ENCODE peak calls at places on chromosomes 16 and 17, in six cellular contexts. One of them, this sample, is unnamed.

GRCh38 chr17:12664252-12664651 is 1.4 kb upstream of the MYOCD start:
- DNase-seq in astrocyte: no peak
- DNase-seq in PC-3: no peak
- DNase-seq in fibroblast of lung: no peak
- DNase-seq in kidney: no peak
- DNase-seq in neural progenitor cell: no peak
- DNase-seq in this sample: no peak

GRCh38 chr17:2071024-2071385 is 16.1 kb downstream of the HIC1 start:
- DNase-seq in PC-3: no peak
- DNase-seq in astrocyte: no peak
- DNase-seq in kidney: no peak
- DNase-seq in fibroblast of lung: no peak
- DNase-seq in neural progenitor cell: no peak
- DNase-seq in this sample: no peak

GRCh38 chr16:57725077-57725953 is 10.3 kb upstream of the KATNB1 start:
- DNase-seq in neural progenitor cell: no peak
- DNase-seq in fibroblast of lung: no peak
- DNase-seq in PC-3: peak; percentile 2
- DNase-seq in astrocyte: no peak
- DNase-seq in kidney: no peak
- DNase-seq in this sample: peak; percentile 1

GRCh38 chr17:53142890-53143289 is 679.8 kb upstream of the KIF2B start:
- DNase-seq in neural progenitor cell: peak; percentile 34
- DNase-seq in PC-3: peak; percentile 19
- DNase-seq in kidney: no peak
- DNase-seq in fibroblast of lung: no peak
- DNase-seq in astrocyte: no peak
- DNase-seq in this sample: no peak

GRCh38 chr17:59561042-59561441 is 4.4 kb upstream of the DHX40 start:
- DNase-seq in PC-3: peak; percentile 61
- DNase-seq in astrocyte: no peak
- DNase-seq in fibroblast of lung: no peak
- DNase-seq in neural progenitor cell: peak; percentile 22
- DNase-seq in kidney: no peak
- DNase-seq in this sample: peak; percentile 22

GRCh38 chr17:74452841-74453661 is 13.4 kb upstream of the CD300A start:
- DNase-seq in PC-3: no peak
- DNase-seq in neural progenitor cell: peak; percentile 72
- DNase-seq in astrocyte: no peak
- DNase-seq in fibroblast of lung: no peak
- DNase-seq in kidney: peak; percentile 80
- DNase-seq in this sample: no peak

GRCh38 chr16:81431554-81432353 is 12.9 kb upstream of the CMIP start:
- DNase-seq in PC-3: peak; percentile 64
- DNase-seq in kidney: peak; percentile 45
- DNase-seq in fibroblast of lung: peak; percentile 85
- DNase-seq in astrocyte: peak; percentile 78
- DNase-seq in neural progenitor cell: peak; percentile 41
- DNase-seq in this sample: peak; percentile 62

GRCh38 chr16:48619547-48619946 is 9.6 kb upstream of the N4BP1 start:
- DNase-seq in kidney: no peak
- DNase-seq in astrocyte: no peak
- DNase-seq in fibroblast of lung: no peak
- DNase-seq in neural progenitor cell: no peak
- DNase-seq in PC-3: no peak
- DNase-seq in this sample: no peak

GRCh38 chr16:53882310-53882709 is 178.4 kb downstream of the FTO start:
- DNase-seq in kidney: no peak
- DNase-seq in neural progenitor cell: no peak
- DNase-seq in PC-3: no peak
- DNase-seq in astrocyte: no peak
- DNase-seq in fibroblast of lung: no peak
- DNase-seq in this sample: no peak

GRCh38 chr17:64572682-64573154 is 65.9 kb downstream of the CEP95 start:
- DNase-seq in astrocyte: peak; percentile 62
- DNase-seq in fibroblast of lung: peak; percentile 70
- DNase-seq in neural progenitor cell: no peak
- DNase-seq in kidney: no peak
- DNase-seq in PC-3: peak; percentile 70
- DNase-seq in this sample: peak; percentile 67

GRCh38 chr17:31517524-31517923 is 126.0 kb downstream of the RAB11FIP4 start:
- DNase-seq in kidney: no peak
- DNase-seq in neural progenitor cell: peak; percentile 69
- DNase-seq in astrocyte: no peak
- DNase-seq in PC-3: peak; percentile 3
- DNase-seq in fibroblast of lung: no peak
- DNase-seq in this sample: no peak

GRCh38 chr17:42192189-42193126 is 1.8 kb downstream of the GHDC start:
- DNase-seq in kidney: peak; percentile 67
- DNase-seq in PC-3: no peak
- DNase-seq in astrocyte: no peak
- DNase-seq in neural progenitor cell: no peak
- DNase-seq in fibroblast of lung: no peak
- DNase-seq in this sample: no peak

GRCh38 chr17:75345514-75346167 is 56.4 kb upstream of the SLC25A19 start:
- DNase-seq in kidney: no peak
- DNase-seq in astrocyte: no peak
- DNase-seq in neural progenitor cell: peak; percentile 26
- DNase-seq in PC-3: no peak
- DNase-seq in fibroblast of lung: no peak
- DNase-seq in this sample: no peak

GRCh38 chr16:86432691-86433090 is 77.6 kb upstream of the FOXF1 start:
- DNase-seq in neural progenitor cell: peak; percentile 84
- DNase-seq in PC-3: no peak
- DNase-seq in fibroblast of lung: no peak
- DNase-seq in astrocyte: no peak
- DNase-seq in kidney: no peak
- DNase-seq in this sample: no peak

GRCh38 chr16:26983426-26983825 is 83.3 kb upstream of the C16orf82 start:
- DNase-seq in neural progenitor cell: no peak
- DNase-seq in astrocyte: peak; percentile 74
- DNase-seq in fibroblast of lung: peak; percentile 78
- DNase-seq in PC-3: no peak
- DNase-seq in kidney: no peak
- DNase-seq in this sample: no peak

GRCh38 chr16:81711609-81712329 is 67.3 kb upstream of the PLCG2 start:
- DNase-seq in kidney: peak; percentile 86
- DNase-seq in neural progenitor cell: peak; percentile 57
- DNase-seq in PC-3: peak; percentile 83
- DNase-seq in astrocyte: peak; percentile 95
- DNase-seq in fibroblast of lung: peak; percentile 96
- DNase-seq in this sample: peak; percentile 90

GRCh38 chr16:73997340-73997711 is 299.3 kb upstream of the PSMD7 start:
- DNase-seq in neural progenitor cell: no peak
- DNase-seq in PC-3: no peak
- DNase-seq in kidney: no peak
- DNase-seq in fibroblast of lung: no peak
- DNase-seq in astrocyte: no peak
- DNase-seq in this sample: no peak

DNA sequence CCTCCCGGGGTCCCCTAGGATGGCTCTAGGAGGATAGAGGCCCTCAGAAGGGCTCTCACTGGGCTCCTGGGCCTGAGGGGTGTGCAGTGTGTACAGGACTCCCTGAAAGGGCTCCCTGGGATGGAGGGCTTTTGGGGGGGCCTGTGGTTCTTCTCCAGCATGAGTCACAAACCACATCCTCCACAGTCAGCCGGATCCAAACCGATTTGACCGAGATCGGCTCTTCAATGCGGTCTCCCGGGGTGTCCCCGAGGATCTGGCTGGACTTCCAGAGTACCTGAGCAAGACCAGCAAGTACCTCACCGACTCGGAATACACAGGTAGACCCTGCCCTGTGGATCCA is 4.5 kb downstream of the TRPV2 start:
- DNase-seq in PC-3: peak; percentile 83
- DNase-seq in kidney: no peak
- DNase-seq in fibroblast of lung: peak; percentile 90
- DNase-seq in neural progenitor cell: no peak
- DNase-seq in astrocyte: peak; percentile 82
- DNase-seq in this sample: peak; percentile 38
- H3K9ac ChIP-seq in PC-3: peak overlapping the region; percentile 36
- H3K9ac ChIP-seq in kidney: no peak overlapping the region
- H3K9ac ChIP-seq in fibroblast of lung: peak overlapping the region; percentile 48
- H3K9ac ChIP-seq in neural progenitor cell: no peak overlapping the region
- H3K9ac ChIP-seq in astrocyte: peak overlapping the region; percentile 78
- H3K9ac ChIP-seq in this sample: peak overlapping the region; percentile 52

DNA sequence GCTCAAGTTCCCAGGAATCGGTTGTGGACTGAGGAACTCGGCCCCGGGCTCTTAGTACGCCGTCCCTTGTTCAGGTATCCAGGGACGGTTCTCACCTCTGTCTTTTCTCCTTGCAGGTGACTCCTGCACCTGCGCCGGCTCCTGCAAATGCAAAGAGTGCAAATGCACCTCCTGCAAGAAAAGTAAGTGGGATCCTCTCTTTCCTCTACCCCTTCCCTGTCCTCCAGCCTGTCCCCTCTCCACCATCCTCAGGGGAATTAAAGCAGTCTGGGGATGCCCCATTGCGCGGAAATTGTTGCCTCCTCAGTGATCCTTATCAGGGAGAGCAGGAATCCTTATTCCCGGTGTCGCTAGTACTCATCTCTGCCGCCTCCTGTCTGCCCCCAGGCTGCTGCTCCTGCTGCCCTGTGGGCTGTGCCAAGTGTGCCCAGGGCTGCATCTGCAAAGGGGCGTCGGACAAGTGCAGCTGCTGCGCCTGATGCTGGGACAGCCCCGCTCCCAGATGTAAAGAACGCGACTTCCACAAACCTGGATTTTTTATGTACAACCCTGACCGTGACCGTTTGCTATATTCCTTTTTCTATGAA is 585 bp downstream of the MT2A start:
- DNase-seq in neural progenitor cell: peak; percentile 45
- DNase-seq in astrocyte: no peak
- DNase-seq in PC-3: no peak
- DNase-seq in kidney: peak; percentile 67
- DNase-seq in fibroblast of lung: no peak
- DNase-seq in this sample: peak; percentile 44
- H3K4me1 ChIP-seq in neural progenitor cell: peaks cover 18% of the 10 kb centered on the region
- H3K4me1 ChIP-seq in astrocyte: peaks cover 62% of the 10 kb centered on the region
- H3K4me1 ChIP-seq in PC-3: peaks cover 74% of the 10 kb centered on the region
- H3K4me1 ChIP-seq in kidney: peaks cover 32% of the 10 kb centered on the region
- H3K4me1 ChIP-seq in fibroblast of lung: peaks cover 42% of the 10 kb centered on the region
- H3K4me1 ChIP-seq in this sample: peaks cover 58% of the 10 kb centered on the region

DNA sequence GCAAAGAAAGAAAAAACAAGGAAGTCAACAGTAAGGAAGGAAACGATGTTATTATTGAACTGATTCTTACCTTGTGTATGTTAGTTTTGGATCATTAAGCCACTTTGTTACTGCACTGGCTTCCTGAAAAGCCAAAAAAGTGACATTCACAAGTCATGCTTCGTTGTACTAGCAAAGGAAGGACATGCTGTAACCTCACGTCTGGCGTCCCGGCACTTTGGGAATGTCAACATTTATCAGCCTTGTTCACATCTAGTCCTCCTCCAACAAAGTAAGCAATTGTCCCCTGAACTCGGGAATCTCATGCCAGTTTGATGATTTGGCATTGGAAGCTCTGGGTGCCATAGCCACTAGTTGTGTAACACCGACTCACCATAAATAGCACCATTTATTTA is 731 bp upstream of the MKS1 start:
- DNase-seq in kidney: no peak
- DNase-seq in fibroblast of lung: no peak
- DNase-seq in astrocyte: no peak
- DNase-seq in neural progenitor cell: no peak
- DNase-seq in PC-3: peak; percentile 65
- DNase-seq in this sample: no peak
- H3K9ac ChIP-seq in kidney: no peak overlapping the region
- H3K9ac ChIP-seq in fibroblast of lung: no peak overlapping the region
- H3K9ac ChIP-seq in astrocyte: peak overlapping the region; percentile 93
- H3K9ac ChIP-seq in neural progenitor cell: no peak overlapping the region
- H3K9ac ChIP-seq in PC-3: no peak overlapping the region
- H3K9ac ChIP-seq in this sample: peak overlapping the region; percentile 88

GRCh38 chr17:45309400-45309799 is 7.4 kb downstream of the MAP3K14 start:
- DNase-seq in astrocyte: no peak
- DNase-seq in fibroblast of lung: no peak
- DNase-seq in neural progenitor cell: no peak
- DNase-seq in kidney: no peak
- DNase-seq in PC-3: no peak
- DNase-seq in this sample: no peak

GRCh38 chr17:45310380-45311324 is 6.2 kb downstream of the MAP3K14 start:
- DNase-seq in PC-3: peak; percentile 22
- DNase-seq in fibroblast of lung: peak; percentile 41
- DNase-seq in astrocyte: no peak
- DNase-seq in kidney: no peak
- DNase-seq in neural progenitor cell: no peak
- DNase-seq in this sample: peak; percentile 51

GRCh38 chr17:45312477-45313418 is 4.1 kb downstream of the MAP3K14 start:
- DNase-seq in PC-3: peak; percentile 54
- DNase-seq in fibroblast of lung: no peak
- DNase-seq in astrocyte: no peak
- DNase-seq in neural progenitor cell: no peak
- DNase-seq in kidney: no peak
- DNase-seq in this sample: no peak

GRCh38 chr17:45311762-45312476 is 4.9 kb downstream of the MAP3K14 start:
- DNase-seq in neural progenitor cell: no peak
- DNase-seq in PC-3: peak; percentile 99
- DNase-seq in fibroblast of lung: peak; percentile 77
- DNase-seq in astrocyte: peak; percentile 69
- DNase-seq in kidney: peak; percentile 88
- DNase-seq in this sample: no peak

GRCh38 chr17:45311406-45311761 is 5.4 kb downstream of the MAP3K14 start:
- DNase-seq in kidney: no peak
- DNase-seq in PC-3: no peak
- DNase-seq in neural progenitor cell: peak; percentile 21
- DNase-seq in astrocyte: no peak
- DNase-seq in fibroblast of lung: no peak
- DNase-seq in this sample: no peak
- H3K4me1 ChIP-seq in kidney: peaks cover 56% of the 10 kb centered on the region
- H3K4me1 ChIP-seq in PC-3: peaks cover 76% of the 10 kb centered on the region
- H3K4me1 ChIP-seq in neural progenitor cell: peaks cover 16% of the 10 kb centered on the region
- H3K4me1 ChIP-seq in astrocyte: peaks cover 61% of the 10 kb centered on the region
- H3K4me1 ChIP-seq in fibroblast of lung: peaks cover 44% of the 10 kb centered on the region
- H3K4me1 ChIP-seq in this sample: peaks cover 79% of the 10 kb centered on the region

DNA sequence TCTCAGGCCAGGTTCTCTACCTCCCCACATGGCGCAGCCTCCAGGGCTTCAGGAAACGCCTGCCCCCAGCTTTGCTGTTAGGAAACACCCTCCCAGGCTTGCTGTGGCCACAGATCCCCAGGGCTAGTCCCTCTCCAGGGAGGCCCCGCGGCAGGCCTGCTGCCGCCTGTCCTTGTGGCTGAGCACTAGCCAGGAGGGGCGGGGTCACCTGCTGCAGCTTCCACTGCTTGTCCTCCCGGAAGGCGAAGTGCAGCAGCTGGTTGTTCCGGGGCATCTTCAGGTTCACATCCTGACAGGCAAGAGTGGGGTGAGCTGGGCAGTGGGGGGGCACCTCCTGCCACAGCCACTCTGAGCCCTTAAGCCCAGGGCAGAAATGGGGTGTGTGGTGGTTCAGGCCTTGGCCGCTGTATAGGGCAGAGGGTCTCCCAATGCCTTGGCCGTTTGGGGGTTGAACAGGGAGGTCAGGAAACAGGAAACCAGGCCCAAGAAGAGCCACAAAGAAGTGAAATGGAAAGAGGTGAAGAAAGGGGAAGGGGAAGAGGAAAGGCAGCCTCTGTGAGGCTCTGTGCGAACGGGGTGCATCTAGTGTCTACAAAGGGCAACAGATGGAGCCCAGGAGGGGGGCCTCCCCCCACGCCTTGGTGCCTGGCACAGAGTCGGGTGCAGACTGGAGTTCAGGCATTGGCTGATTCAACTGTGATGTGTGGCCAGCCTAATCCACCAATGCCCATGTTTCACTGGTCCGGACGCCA is 2.0 kb downstream of the ROGDI start:
- DNase-seq in neural progenitor cell: no peak
- DNase-seq in astrocyte: no peak
- DNase-seq in fibroblast of lung: no peak
- DNase-seq in PC-3: no peak
- DNase-seq in kidney: no peak
- DNase-seq in this sample: no peak
- H3K9ac ChIP-seq in neural progenitor cell: no peak overlapping the region
- H3K9ac ChIP-seq in astrocyte: no peak overlapping the region
- H3K9ac ChIP-seq in fibroblast of lung: no peak overlapping the region
- H3K9ac ChIP-seq in PC-3: no peak overlapping the region
- H3K9ac ChIP-seq in kidney: no peak overlapping the region
- H3K9ac ChIP-seq in this sample: no peak overlapping the region

This sample was measured in adipocyte.